ENCODE peak calls at places on chromosomes 2 and 18, in eight cellular contexts. One of them, this sample, is unnamed.

GRCh38 chr18:58129019-58129374 is 85.0 kb downstream of the NEDD4L start:
- DNase-seq in A549: no peak
- DNase-seq in cardiac muscle cell: no peak
- DNase-seq in vagina: no peak
- DNase-seq in fibroblast of pulmonary artery: no peak
- DNase-seq in Calu3: peak
- DNase-seq in endothelial cell of umbilical vein: no peak
- DNase-seq in NB4: no peak
- DNase-seq in this sample: no peak

GRCh38 chr2:46229134-46230063 is 67.8 kb upstream of the EPAS1 start:
- DNase-seq in A549: peak
- DNase-seq in cardiac muscle cell: no peak
- DNase-seq in vagina: no peak
- DNase-seq in fibroblast of pulmonary artery: peak
- DNase-seq in Calu3: peak
- DNase-seq in endothelial cell of umbilical vein: no peak
- DNase-seq in NB4: peak
- DNase-seq in this sample: peak

GRCh38 chr2:54671875-54672586 is 51.4 kb upstream of the EML6 start:
- DNase-seq in A549: no peak
- DNase-seq in cardiac muscle cell: no peak
- DNase-seq in vagina: no peak
- DNase-seq in fibroblast of pulmonary artery: no peak
- DNase-seq in Calu3: no peak
- DNase-seq in endothelial cell of umbilical vein: no peak
- DNase-seq in NB4: no peak
- DNase-seq in this sample: no peak

GRCh38 chr2:45233301-45233700 is 224.0 kb upstream of the SIX2 start:
- DNase-seq in A549: no peak
- DNase-seq in cardiac muscle cell: no peak
- DNase-seq in vagina: no peak
- DNase-seq in fibroblast of pulmonary artery: peak
- DNase-seq in Calu3: no peak
- DNase-seq in endothelial cell of umbilical vein: no peak
- DNase-seq in NB4: no peak
- DNase-seq in this sample: no peak

GRCh38 chr18:74271656-74272055 is 20.1 kb downstream of the CYB5A start:
- DNase-seq in A549: no peak
- DNase-seq in cardiac muscle cell: no peak
- DNase-seq in vagina: no peak
- DNase-seq in fibroblast of pulmonary artery: no peak
- DNase-seq in Calu3: no peak
- DNase-seq in endothelial cell of umbilical vein: no peak
- DNase-seq in NB4: no peak
- DNase-seq in this sample: no peak

GRCh38 chr2:227134591-227134990 is 29.4 kb downstream of the COL4A4 start:
- DNase-seq in A549: no peak
- DNase-seq in cardiac muscle cell: no peak
- DNase-seq in vagina: no peak
- DNase-seq in fibroblast of pulmonary artery: peak
- DNase-seq in Calu3: no peak
- DNase-seq in endothelial cell of umbilical vein: no peak
- DNase-seq in NB4: no peak
- DNase-seq in this sample: no peak

GRCh38 chr18:59950215-59950944 is 50.6 kb downstream of the PMAIP1 start:
- DNase-seq in A549: no peak
- DNase-seq in cardiac muscle cell: no peak
- DNase-seq in vagina: no peak
- DNase-seq in fibroblast of pulmonary artery: no peak
- DNase-seq in Calu3: no peak
- DNase-seq in endothelial cell of umbilical vein: no peak
- DNase-seq in NB4: no peak
- DNase-seq in this sample: peak

GRCh38 chr2:15765686-15766302 is 174.1 kb downstream of the DDX1 start:
- DNase-seq in A549: no peak
- DNase-seq in cardiac muscle cell: no peak
- DNase-seq in vagina: no peak
- DNase-seq in fibroblast of pulmonary artery: no peak
- DNase-seq in Calu3: no peak
- DNase-seq in endothelial cell of umbilical vein: no peak
- DNase-seq in NB4: no peak
- DNase-seq in this sample: no peak

GRCh38 chr2:220991972-220992371 is 580.1 kb downstream of the EPHA4 start:
- DNase-seq in A549: no peak
- DNase-seq in cardiac muscle cell: no peak
- DNase-seq in vagina: no peak
- DNase-seq in fibroblast of pulmonary artery: no peak
- DNase-seq in Calu3: no peak
- DNase-seq in endothelial cell of umbilical vein: no peak
- DNase-seq in NB4: no peak
- DNase-seq in this sample: no peak

GRCh38 chr2:231563378-231563961 is 29.2 kb upstream of the TEX44 start:
- DNase-seq in A549: peak
- DNase-seq in cardiac muscle cell: peak
- DNase-seq in vagina: no peak
- DNase-seq in fibroblast of pulmonary artery: peak
- DNase-seq in Calu3: peak
- DNase-seq in endothelial cell of umbilical vein: peak
- DNase-seq in NB4: peak
- DNase-seq in this sample: peak

GRCh38 chr18:51278045-51278649 is 80.7 kb upstream of the MEX3C start:
- DNase-seq in A549: peak
- DNase-seq in cardiac muscle cell: peak
- DNase-seq in vagina: no peak
- DNase-seq in fibroblast of pulmonary artery: peak
- DNase-seq in Calu3: peak
- DNase-seq in endothelial cell of umbilical vein: no peak
- DNase-seq in NB4: peak
- DNase-seq in this sample: peak

GRCh38 chr2:3283206-3283605 is 94.4 kb downstream of the EIPR1 start:
- DNase-seq in A549: no peak
- DNase-seq in cardiac muscle cell: no peak
- DNase-seq in vagina: no peak
- DNase-seq in fibroblast of pulmonary artery: no peak
- DNase-seq in Calu3: no peak
- DNase-seq in endothelial cell of umbilical vein: no peak
- DNase-seq in NB4: no peak
- DNase-seq in this sample: no peak

GRCh38 chr2:15760232-15760890 is 168.7 kb downstream of the DDX1 start:
- DNase-seq in A549: no peak
- DNase-seq in cardiac muscle cell: no peak
- DNase-seq in vagina: no peak
- DNase-seq in fibroblast of pulmonary artery: no peak
- DNase-seq in Calu3: no peak
- DNase-seq in endothelial cell of umbilical vein: peak
- DNase-seq in NB4: no peak
- DNase-seq in this sample: no peak

GRCh38 chr2:182858671-182859070 is 7.8 kb downstream of the FRZB start:
- DNase-seq in A549: no peak
- DNase-seq in cardiac muscle cell: no peak
- DNase-seq in vagina: no peak
- DNase-seq in fibroblast of pulmonary artery: no peak
- DNase-seq in Calu3: no peak
- DNase-seq in endothelial cell of umbilical vein: no peak
- DNase-seq in NB4: no peak
- DNase-seq in this sample: no peak

GRCh38 chr2:150866431-150866830 is 379.0 kb upstream of the RND3 start:
- DNase-seq in A549: no peak
- DNase-seq in cardiac muscle cell: no peak
- DNase-seq in vagina: no peak
- DNase-seq in fibroblast of pulmonary artery: peak
- DNase-seq in Calu3: no peak
- DNase-seq in endothelial cell of umbilical vein: no peak
- DNase-seq in NB4: no peak
- DNase-seq in this sample: no peak

GRCh38 chr2:56198936-56199335 is 15.1 kb downstream of the CCDC85A start:
- DNase-seq in A549: no peak
- DNase-seq in cardiac muscle cell: no peak
- DNase-seq in vagina: no peak
- DNase-seq in fibroblast of pulmonary artery: no peak
- DNase-seq in Calu3: no peak
- DNase-seq in endothelial cell of umbilical vein: no peak
- DNase-seq in NB4: no peak
- DNase-seq in this sample: no peak

GRCh38 chr2:215141706-215142105 is 3.3 kb upstream of the ABCA12 start:
- DNase-seq in A549: no peak
- DNase-seq in cardiac muscle cell: no peak
- DNase-seq in vagina: no peak
- DNase-seq in fibroblast of pulmonary artery: no peak
- DNase-seq in Calu3: no peak
- DNase-seq in endothelial cell of umbilical vein: no peak
- DNase-seq in NB4: no peak
- DNase-seq in this sample: no peak

GRCh38 chr2:156156580-156156979 is 175.9 kb downstream of the NR4A2 start:
- DNase-seq in A549: no peak
- DNase-seq in cardiac muscle cell: peak
- DNase-seq in vagina: no peak
- DNase-seq in fibroblast of pulmonary artery: no peak
- DNase-seq in Calu3: peak
- DNase-seq in endothelial cell of umbilical vein: no peak
- DNase-seq in NB4: no peak
- DNase-seq in this sample: no peak

GRCh38 chr2:156155319-156155718 is 177.2 kb downstream of the NR4A2 start:
- DNase-seq in A549: no peak
- DNase-seq in cardiac muscle cell: no peak
- DNase-seq in vagina: no peak
- DNase-seq in fibroblast of pulmonary artery: no peak
- DNase-seq in Calu3: no peak
- DNase-seq in endothelial cell of umbilical vein: no peak
- DNase-seq in NB4: no peak
- DNase-seq in this sample: no peak

DNA sequence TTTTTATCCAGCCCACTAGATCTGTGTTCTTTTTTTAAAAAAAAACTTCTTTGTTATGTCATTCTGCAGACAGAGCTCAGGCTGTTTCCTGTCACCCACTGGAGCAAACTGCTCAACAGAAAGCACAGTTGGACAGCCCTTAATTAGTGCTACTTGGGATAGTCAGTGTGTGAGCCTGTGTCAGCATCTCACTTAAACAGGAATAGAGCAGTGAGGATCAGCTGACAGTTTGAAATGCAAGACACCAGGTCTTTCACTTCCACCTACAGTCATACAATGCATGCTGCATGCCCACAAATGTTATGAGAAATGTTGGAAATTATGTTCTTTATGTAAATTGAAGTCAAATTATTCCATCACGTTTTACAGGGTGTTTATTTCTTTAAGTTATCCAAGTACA is 174.9 kb downstream of the NR4A2 start:
- DNase-seq in A549: no peak
- DNase-seq in cardiac muscle cell: peak
- DNase-seq in vagina: no peak
- DNase-seq in fibroblast of pulmonary artery: no peak
- DNase-seq in Calu3: no peak
- DNase-seq in endothelial cell of umbilical vein: no peak
- DNase-seq in NB4: no peak
- DNase-seq in this sample: no peak
- TF ChIP-seq CTCF in A549: no peak
- TF ChIP-seq CTCF in cardiac muscle cell: no peak
- TF ChIP-seq CTCF in vagina: no peak
- TF ChIP-seq CTCF in fibroblast of pulmonary artery: no peak
- TF ChIP-seq CTCF in Calu3: no peak
- TF ChIP-seq CTCF in endothelial cell of umbilical vein: no peak
- TF ChIP-seq CTCF in NB4: no peak
- TF ChIP-seq CTCF in this sample: no peak

GRCh38 chr2:126085396-126085795 is 570.6 kb upstream of the GYPC start:
- DNase-seq in A549: no peak
- DNase-seq in cardiac muscle cell: no peak
- DNase-seq in vagina: no peak
- DNase-seq in fibroblast of pulmonary artery: no peak
- DNase-seq in Calu3: no peak
- DNase-seq in endothelial cell of umbilical vein: no peak
- DNase-seq in NB4: no peak
- DNase-seq in this sample: no peak
- TF ChIP-seq CTCF in A549: no peak
- TF ChIP-seq CTCF in cardiac muscle cell: no peak
- TF ChIP-seq CTCF in vagina: no peak
- TF ChIP-seq CTCF in fibroblast of pulmonary artery: no peak
- TF ChIP-seq CTCF in Calu3: no peak
- TF ChIP-seq CTCF in endothelial cell of umbilical vein: no peak
- TF ChIP-seq CTCF in NB4: no peak
- TF ChIP-seq CTCF in this sample: no peak

GRCh38 chr2:234191819-234192407 is 141.4 kb downstream of the SPP2 start:
- DNase-seq in A549: peak
- DNase-seq in cardiac muscle cell: no peak
- DNase-seq in vagina: no peak
- DNase-seq in fibroblast of pulmonary artery: peak
- DNase-seq in Calu3: no peak
- DNase-seq in endothelial cell of umbilical vein: no peak
- DNase-seq in NB4: no peak
- DNase-seq in this sample: no peak

GRCh38 chr2:234189786-234190185 is 139.3 kb downstream of the SPP2 start:
- DNase-seq in A549: no peak
- DNase-seq in cardiac muscle cell: no peak
- DNase-seq in vagina: no peak
- DNase-seq in fibroblast of pulmonary artery: no peak
- DNase-seq in Calu3: no peak
- DNase-seq in endothelial cell of umbilical vein: no peak
- DNase-seq in NB4: no peak
- DNase-seq in this sample: no peak

GRCh38 chr2:234193977-234194563 is 143.6 kb downstream of the SPP2 start:
- DNase-seq in A549: peak
- DNase-seq in cardiac muscle cell: no peak
- DNase-seq in vagina: no peak
- DNase-seq in fibroblast of pulmonary artery: no peak
- DNase-seq in Calu3: no peak
- DNase-seq in endothelial cell of umbilical vein: no peak
- DNase-seq in NB4: no peak
- DNase-seq in this sample: no peak

GRCh38 chr2:234187646-234188174 is 137.2 kb downstream of the SPP2 start:
- DNase-seq in A549: no peak
- DNase-seq in cardiac muscle cell: no peak
- DNase-seq in vagina: no peak
- DNase-seq in fibroblast of pulmonary artery: no peak
- DNase-seq in Calu3: no peak
- DNase-seq in endothelial cell of umbilical vein: no peak
- DNase-seq in NB4: no peak
- DNase-seq in this sample: no peak

GRCh38 chr2:234189230-234189629 is 138.7 kb downstream of the SPP2 start:
- DNase-seq in A549: no peak
- DNase-seq in cardiac muscle cell: no peak
- DNase-seq in vagina: no peak
- DNase-seq in fibroblast of pulmonary artery: no peak
- DNase-seq in Calu3: no peak
- DNase-seq in endothelial cell of umbilical vein: no peak
- DNase-seq in NB4: no peak
- DNase-seq in this sample: no peak
- TF ChIP-seq CTCF in A549: no peak
- TF ChIP-seq CTCF in cardiac muscle cell: no peak
- TF ChIP-seq CTCF in vagina: no peak
- TF ChIP-seq CTCF in fibroblast of pulmonary artery: no peak
- TF ChIP-seq CTCF in Calu3: no peak
- TF ChIP-seq CTCF in endothelial cell of umbilical vein: no peak
- TF ChIP-seq CTCF in NB4: no peak
- TF ChIP-seq CTCF in this sample: no peak

DNA sequence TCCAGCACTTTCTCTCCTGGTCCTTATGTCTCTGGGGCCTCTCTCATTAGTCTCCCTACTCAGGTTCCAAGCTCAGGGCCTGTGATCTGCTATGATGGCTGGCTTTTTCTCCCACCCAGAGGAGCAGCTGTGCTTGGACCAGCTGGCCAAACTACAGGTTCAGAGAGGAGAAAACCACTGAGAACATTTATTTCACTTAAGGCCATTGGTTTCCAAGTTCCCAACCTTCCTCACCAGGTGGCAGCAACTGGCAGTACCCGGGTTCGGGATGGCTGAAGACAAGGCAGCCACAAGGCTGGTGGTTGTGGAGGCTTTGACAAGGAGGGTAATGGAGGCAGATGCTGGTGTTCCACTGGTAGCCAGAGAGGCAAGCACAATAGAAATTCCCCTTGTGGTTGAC is 29.9 kb upstream of the SELENOI start:
- DNase-seq in A549: peak
- DNase-seq in cardiac muscle cell: no peak
- DNase-seq in vagina: no peak
- DNase-seq in fibroblast of pulmonary artery: no peak
- DNase-seq in Calu3: peak
- DNase-seq in endothelial cell of umbilical vein: no peak
- DNase-seq in NB4: peak
- DNase-seq in this sample: peak
- TF ChIP-seq CTCF in A549: peak
- TF ChIP-seq CTCF in cardiac muscle cell: peak
- TF ChIP-seq CTCF in vagina: no peak
- TF ChIP-seq CTCF in fibroblast of pulmonary artery: peak
- TF ChIP-seq CTCF in Calu3: peak
- TF ChIP-seq CTCF in endothelial cell of umbilical vein: no peak
- TF ChIP-seq CTCF in NB4: peak
- TF ChIP-seq CTCF in this sample: no peak

This sample was measured in GM12865.